ENCODE peak calls at places on chromosomes 2 and 18, in four cellular contexts. M, O, E and C are unnamed samples.

GRCh38 chr2:220779918-220780317 is 792.2 kb downstream of the EPHA4 start:
- DNase-seq in M (no peak), O (peak), E (no peak), C (no peak)

GRCh38 chr2:146990311-146990781 is 854.5 kb upstream of the ACVR2A start:
- DNase-seq in M (no peak), O (no peak), E (no peak), C (no peak)

GRCh38 chr2:228866781-228867180 is 404.3 kb downstream of the PID1 start:
- DNase-seq in M (no peak), O (no peak), E (no peak), C (no peak)

GRCh38 chr18:23924813-23925212 is 89.7 kb upstream of the TTC39C start:
- DNase-seq in M (no peak), O (no peak), E (no peak), C (no peak)

GRCh38 chr18:63882333-63883141 is 5.0 kb upstream of the SERPINB2 start:
- DNase-seq in M (no peak), O (peak), E (no peak), C (no peak)

GRCh38 chr18:33605250-33605649 is 27.2 kb downstream of the ASXL3 start:
- DNase-seq in M (no peak), O (no peak), E (no peak), C (no peak)

GRCh38 chr2:169768262-169768995 is 30.2 kb upstream of the SSB start:
- DNase-seq in M (no peak), O (no peak), E (no peak), C (no peak)

GRCh38 chr2:113858764-113859163 is 31.1 kb upstream of the ACTR3 start:
- DNase-seq in M (peak), O (peak), E (no peak), C (no peak)

GRCh38 chr2:113879457-113879856 is 10.4 kb upstream of the ACTR3 start:
- DNase-seq in M (no peak), O (no peak), E (no peak), C (no peak)

GRCh38 chr2:172806426-172807008 is 70.9 kb downstream of the RAPGEF4 start:
- DNase-seq in M (peak), O (peak), E (no peak), C (peak)

GRCh38 chr2:16154501-16155280 is 214.3 kb downstream of the MYCN start:
- DNase-seq in M (no peak), O (no peak), E (no peak), C (no peak)

GRCh38 chr2:158305501-158305900 is 151.1 kb downstream of the CCDC148 start:
- DNase-seq in M (no peak), O (no peak), E (no peak), C (no peak)

GRCh38 chr2:205727174-205727573 is 44.9 kb downstream of the NRP2 start:
- DNase-seq in M (no peak), O (no peak), E (no peak), C (peak)

GRCh38 chr18:56986829-56987228 is 160.1 kb upstream of the BOD1L2 start:
- DNase-seq in M (no peak), O (peak), E (peak), C (peak)

GRCh38 chr2:141931797-141932196 is 199.0 kb downstream of the LRP1B start:
- DNase-seq in M (no peak), O (no peak), E (no peak), C (no peak)

GRCh38 chr2:71876542-71877451 is 270.9 kb downstream of the CYP26B1 start:
- DNase-seq in M (no peak), O (no peak), E (no peak), C (no peak)

GRCh38 chr2:120383631-120384477 is 37.9 kb downstream of the INHBB start:
- DNase-seq in M (no peak), O (no peak), E (no peak), C (no peak)

GRCh38 chr2:120383191-120383590 is 37.3 kb downstream of the INHBB start:
- DNase-seq in M (no peak), O (no peak), E (no peak), C (no peak)

GRCh38 chr2:120384486-120385354 is 38.8 kb downstream of the INHBB start:
- DNase-seq in M (no peak), O (no peak), E (no peak), C (peak)

GRCh38 chr2:120388222-120389035 is 42.5 kb downstream of the INHBB start:
- DNase-seq in M (no peak), O (no peak), E (no peak), C (no peak)

GRCh38 chr2:120385355-120386127 is 39.6 kb downstream of the INHBB start:
- DNase-seq in M (no peak), O (no peak), E (no peak), C (no peak)
- TF ChIP-seq PHF8 in M (no peak), O (no peak), E (no peak), C (no peak)

GRCh38 chr2:135743860-135744259 is 2.2 kb downstream of the UBXN4 start:
- DNase-seq in M (no peak), O (no peak), E (no peak), C (peak)

GRCh38 chr2:135741043-135741394 is 636 bp upstream of the UBXN4 start:
- DNase-seq in M (no peak), O (no peak), E (no peak), C (no peak)

GRCh38 chr2:135741395-135742306 is at the start of gene UBXN4:
- DNase-seq in M (peak), O (peak), E (peak), C (peak)

GRCh38 chr2:135744761-135745314 is 3.2 kb downstream of the UBXN4 start:
- DNase-seq in M (peak), O (peak), E (no peak), C (peak)

GRCh38 chr2:135742307-135742838 is 718 bp downstream of the UBXN4 start:
- DNase-seq in M (peak), O (peak), E (no peak), C (peak)
- TF ChIP-seq CHD2 in M (no peak), O (no peak), E (no peak), C (no peak)

GRCh38 chr2:64212801-64213321 is 68.6 kb upstream of the PELI1 start:
- DNase-seq in M (peak), O (no peak), E (no peak), C (no peak)

GRCh38 chr2:64217198-64217869 is 73.1 kb upstream of the PELI1 start:
- DNase-seq in M (no peak), O (no peak), E (no peak), C (no peak)

GRCh38 chr2:64213607-64214275 is 69.5 kb upstream of the PELI1 start:
- DNase-seq in M (no peak), O (no peak), E (no peak), C (no peak)

GRCh38 chr2:64212346-64212745 is 68.1 kb upstream of the PELI1 start:
- DNase-seq in M (no peak), O (peak), E (no peak), C (no peak)

GRCh38 chr2:64214281-64215115 is 70.3 kb upstream of the PELI1 start:
- DNase-seq in M (peak), O (no peak), E (no peak), C (no peak)
- TF ChIP-seq PHF8 in M (no peak), O (no peak), E (no peak), C (no peak)

GRCh38 chr18:36249392-36249791 is 48.1 kb upstream of the FHOD3 start:
- DNase-seq in M (no peak), O (no peak), E (no peak), C (no peak)
- TF ChIP-seq CHD2 in M (no peak), O (no peak), E (no peak), C (no peak)

DNA sequence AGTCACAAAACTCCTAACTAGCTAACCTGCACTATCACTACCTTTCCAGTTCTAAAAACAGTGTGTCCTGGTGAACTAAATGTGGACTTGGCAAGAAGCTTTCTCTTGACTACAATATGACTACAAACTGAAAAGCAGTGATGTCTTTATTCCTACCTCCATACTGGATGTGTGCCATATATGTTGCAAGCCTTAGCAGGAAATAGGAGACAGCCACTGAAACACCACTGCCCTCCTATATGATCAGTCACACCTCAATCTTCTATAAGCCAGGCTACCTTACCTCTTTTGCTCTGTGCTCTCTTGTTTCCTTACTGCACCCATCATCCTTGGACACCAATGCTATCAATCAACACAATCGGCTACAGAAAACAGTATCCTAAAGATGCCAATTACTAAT is 34.1 kb downstream of the SS18 start:
- DNase-seq in M (no peak), O (no peak), E (no peak), C (no peak)
- TF ChIP-seq PHF8 in M (no peak), O (no peak), E (no peak), C (no peak)